ENCODE peak calls at places on chromosomes 11 and 22, in five cellular contexts. L, O, A, M and U are unnamed samples.

GRCh38 chr11:112884012-112884767 is 77.0 kb upstream of the NCAM1 start:
- DNase-seq in L (no peak), M (no peak), O (no peak), A (no peak), U (no peak)

GRCh38 chr22:30314918-30315317 is 11.8 kb downstream of the TBC1D10A start:
- DNase-seq in L (no peak), A (no peak), M (no peak), O (no peak), U (peak; percentile 61)

GRCh38 chr11:68276864-68277263 is 5.1 kb upstream of the C11orf24 start:
- DNase-seq in L (no peak), O (no peak), M (no peak), A (no peak), U (no peak)

GRCh38 chr11:120184946-120185677 is 25.7 kb upstream of the OAF start:
- DNase-seq in A (peak; percentile 73), M (no peak), L (no peak), O (no peak), U (no peak)

GRCh38 chr11:86291466-86292262 is 10.4 kb upstream of the HIKESHI start:
- DNase-seq in L (peak; percentile 41), O (no peak), M (no peak), A (no peak), U (no peak)

GRCh38 chr11:77047007-77047927 is 13.1 kb downstream of the B3GNT6 start:
- DNase-seq in A (peak; percentile 82), L (peak; percentile 92), O (peak; percentile 65), M (peak; percentile 73), U (peak; percentile 82)

GRCh38 chr11:28860898-28861297 is 752.7 kb downstream of the METTL15 start:
- DNase-seq in O (peak; percentile 28), M (no peak), A (no peak), L (no peak), U (no peak)

GRCh38 chr11:100687630-100688395 is 725 bp downstream of the ARHGAP42 start:
- DNase-seq in M (peak; percentile 35), O (no peak), L (no peak), A (peak; percentile 46), U (no peak)

GRCh38 chr11:95542868-95543551 is 246.6 kb downstream of the FAM76B start:
- DNase-seq in O (no peak), A (no peak), L (no peak), M (no peak), U (no peak)

DNA sequence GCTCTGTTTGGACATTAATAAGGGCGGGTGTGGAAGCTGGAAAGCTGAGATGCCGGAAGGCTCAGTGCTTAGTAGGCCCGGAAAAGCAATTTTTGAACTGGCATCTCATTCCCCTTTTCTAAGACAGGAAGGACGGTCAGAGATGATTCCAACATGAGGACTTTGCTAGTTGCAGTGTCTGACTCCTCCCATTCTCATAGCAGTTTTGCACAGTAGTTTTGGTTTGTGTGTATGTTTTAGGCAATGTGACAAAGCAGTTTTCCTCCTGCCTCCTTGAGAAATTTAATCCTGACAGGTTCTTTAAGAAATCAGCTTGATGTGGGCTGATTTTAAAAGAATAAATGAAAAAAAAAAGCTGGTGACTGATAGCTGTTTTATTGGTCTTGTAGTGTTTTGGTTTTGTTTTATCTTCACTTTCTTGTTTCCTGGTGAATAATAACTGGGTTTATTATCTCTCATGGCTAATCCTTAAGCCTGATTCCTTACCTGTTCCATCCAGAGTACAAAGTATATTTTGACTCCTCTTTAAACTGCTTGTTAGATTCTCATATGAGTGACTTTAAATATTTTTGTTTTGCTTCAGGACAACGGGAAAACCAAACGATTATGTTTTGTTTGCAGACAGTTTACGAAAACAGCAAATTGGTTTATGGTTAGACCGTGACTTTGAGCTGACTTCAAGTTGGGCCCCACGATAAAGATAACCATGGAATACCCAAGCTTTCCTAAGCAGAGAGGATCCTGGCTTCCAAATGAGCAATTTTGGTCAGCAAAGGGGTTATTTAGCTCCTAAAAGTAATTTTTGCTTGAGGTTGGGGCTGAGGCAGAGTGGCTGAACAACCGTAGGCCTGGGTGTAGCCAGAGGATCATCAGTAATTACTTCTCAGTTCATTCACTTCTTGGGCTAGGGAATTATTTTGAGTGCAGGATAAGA is 3.4 kb downstream of the PTPRJ start:
- DNase-seq in L (no peak), M (no peak), A (no peak), O (no peak), U (no peak)
- H3K4me3 ChIP-seq in L (peak overlapping the region; percentile 23), M (no peak overlapping the region), A (no peak overlapping the region), O (no peak overlapping the region), U (no peak overlapping the region)

GRCh38 chr22:41951898-41952474 is at the start of gene SMIM45:
- DNase-seq in O (no peak), L (no peak), M (no peak), A (no peak), U (no peak)
- H3K4me3 ChIP-seq in O (no peak within 1 kb of the TSS), L (no peak within 1 kb of the TSS), M (no peak within 1 kb of the TSS), A (no peak within 1 kb of the TSS), U (no peak within 1 kb of the TSS)

DNA sequence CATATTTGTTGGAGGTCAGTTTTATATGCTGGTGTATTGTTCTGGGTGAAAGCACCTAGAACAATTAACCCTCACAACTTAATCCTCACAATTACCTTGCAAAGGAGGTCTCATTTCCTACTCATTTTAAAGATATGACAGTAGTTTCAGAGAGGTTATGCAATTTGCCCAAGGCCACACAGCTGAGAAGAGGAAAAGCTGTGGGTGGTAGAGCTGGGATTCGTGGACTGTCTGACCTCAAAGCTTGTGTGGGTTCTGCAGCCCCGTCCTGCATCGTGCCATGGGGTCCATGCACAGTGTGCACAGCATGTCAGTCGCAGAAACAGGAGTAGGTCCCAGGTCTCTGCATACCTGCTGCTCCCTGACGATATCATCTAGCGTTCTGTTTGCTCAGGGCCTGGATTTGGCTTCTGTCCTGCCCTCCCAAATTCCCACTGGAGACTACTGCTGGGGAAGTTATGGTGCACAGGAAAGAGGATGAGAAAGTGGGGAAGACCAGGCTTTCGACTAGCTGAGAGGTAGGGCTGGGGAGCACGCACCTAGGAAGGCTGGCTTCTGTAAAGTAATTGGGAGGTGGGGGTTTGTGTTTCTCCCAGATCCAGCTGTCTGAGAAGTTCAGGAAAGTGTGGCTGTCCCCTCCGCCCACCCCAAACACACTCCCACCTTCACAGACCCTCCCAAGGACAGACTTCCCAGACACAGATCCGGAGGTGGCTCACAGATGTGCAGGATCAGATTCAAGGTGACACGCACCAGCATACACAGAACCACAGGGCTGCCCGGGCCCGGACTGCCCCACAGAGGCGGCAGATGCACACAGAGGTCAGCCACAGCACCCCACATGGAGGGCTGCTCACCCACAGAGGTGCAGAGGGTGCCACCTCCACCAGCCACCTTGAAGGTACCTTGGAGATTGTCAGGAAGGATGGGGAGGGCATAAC is 2.0 kb downstream of the BACE1 start:
- DNase-seq in A (no peak), M (no peak), O (no peak), L (no peak), U (no peak)
- H3K4me3 ChIP-seq in A (peak overlapping the region; percentile 95), M (no peak overlapping the region), O (peak overlapping the region; percentile 71), L (no peak overlapping the region), U (no peak overlapping the region)

DNA sequence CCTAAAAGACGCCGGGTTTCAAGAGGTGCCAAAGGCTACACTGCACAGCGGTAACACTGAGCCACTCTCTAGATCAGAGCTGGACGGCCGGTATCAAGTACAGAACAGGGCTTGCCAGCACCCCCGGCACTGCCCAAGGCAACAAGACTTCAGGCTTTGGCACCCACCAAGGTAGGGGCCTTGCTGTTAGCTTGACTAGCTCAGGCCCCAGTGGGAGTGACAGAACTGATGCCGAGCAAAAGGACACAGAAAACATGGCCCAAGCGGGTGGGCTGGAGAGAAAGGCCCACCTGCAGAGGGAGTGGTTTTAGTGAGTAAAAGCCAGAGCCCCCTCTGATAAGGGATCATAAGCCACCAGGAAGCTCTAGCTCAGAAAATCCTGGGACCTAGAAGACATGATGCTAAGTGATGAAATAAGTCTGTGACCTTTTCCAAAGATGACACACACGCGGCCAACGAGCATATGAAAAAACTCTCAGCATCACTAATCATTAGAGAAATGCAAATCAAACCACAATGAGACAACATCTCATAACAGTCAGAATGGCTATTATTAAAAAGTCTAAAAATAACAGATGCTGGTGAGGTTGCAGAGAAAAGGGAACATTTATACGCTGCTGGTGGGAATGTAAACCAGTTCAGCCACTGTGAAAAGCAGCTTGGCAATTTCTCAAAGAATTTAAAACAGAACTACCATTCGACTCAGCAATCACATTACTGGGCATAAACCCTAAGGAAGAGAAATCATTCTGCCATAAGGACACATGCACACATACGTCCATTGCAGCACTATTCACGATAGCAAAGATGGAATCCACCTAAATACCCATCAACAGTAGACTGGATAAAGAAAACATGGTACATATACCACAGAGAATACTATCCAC is 12.9 kb downstream of the EHD1 start:
- DNase-seq in L (no peak), M (no peak), O (peak; percentile 77), A (no peak), U (peak; percentile 80)
- H3K4me3 ChIP-seq in L (peak overlapping the region; percentile 45), M (no peak overlapping the region), O (no peak overlapping the region), A (peak overlapping the region; percentile 40), U (peak overlapping the region; percentile 28)

GRCh38 chr22:36864454-36865215 is 3.8 kb downstream of the NCF4 start:
- DNase-seq in O (no peak), L (no peak), M (no peak), A (no peak), U (no peak)

GRCh38 chr22:36870250-36870649 is 9.4 kb downstream of the NCF4 start:
- DNase-seq in A (no peak), O (no peak), M (peak; percentile 50), L (no peak), U (no peak)

GRCh38 chr22:36865346-36865745 is 4.5 kb downstream of the NCF4 start:
- DNase-seq in A (no peak), L (no peak), M (no peak), O (no peak), U (no peak)

GRCh38 chr22:36868546-36868945 is 7.7 kb downstream of the NCF4 start:
- DNase-seq in M (no peak), O (no peak), A (no peak), L (no peak), U (no peak)

GRCh38 chr22:36867695-36868094 is 6.9 kb downstream of the NCF4 start:
- DNase-seq in M (no peak), L (no peak), A (no peak), O (no peak), U (no peak)
- H3K4me3 ChIP-seq in M (no peak overlapping the region), L (no peak overlapping the region), A (no peak overlapping the region), O (no peak overlapping the region), U (no peak overlapping the region)

DNA sequence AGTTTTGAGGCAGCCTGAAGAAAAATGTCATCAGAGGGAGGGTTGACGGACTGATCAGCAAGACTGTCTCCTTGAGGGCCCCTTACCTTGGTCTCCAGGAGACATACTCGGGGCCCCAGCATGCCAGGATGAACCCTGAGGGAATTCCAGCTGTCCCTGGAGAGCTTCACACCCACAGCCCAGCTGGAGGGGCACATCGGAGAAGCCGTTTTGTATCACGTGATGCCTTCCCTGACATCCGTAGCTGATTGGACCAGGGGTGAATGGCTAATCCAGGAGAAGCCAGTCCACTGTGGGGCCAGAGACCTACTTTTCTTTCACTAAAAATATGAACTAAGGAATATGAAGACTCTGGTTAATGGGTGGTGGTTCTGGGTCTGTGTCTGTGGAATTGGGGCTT is 86.0 kb upstream of the TP53I11 start:
- DNase-seq in A (no peak), O (no peak), M (no peak), L (no peak), U (no peak)
- H3K4me3 ChIP-seq in A (no peak overlapping the region), O (no peak overlapping the region), M (no peak overlapping the region), L (no peak overlapping the region), U (no peak overlapping the region)

DNA sequence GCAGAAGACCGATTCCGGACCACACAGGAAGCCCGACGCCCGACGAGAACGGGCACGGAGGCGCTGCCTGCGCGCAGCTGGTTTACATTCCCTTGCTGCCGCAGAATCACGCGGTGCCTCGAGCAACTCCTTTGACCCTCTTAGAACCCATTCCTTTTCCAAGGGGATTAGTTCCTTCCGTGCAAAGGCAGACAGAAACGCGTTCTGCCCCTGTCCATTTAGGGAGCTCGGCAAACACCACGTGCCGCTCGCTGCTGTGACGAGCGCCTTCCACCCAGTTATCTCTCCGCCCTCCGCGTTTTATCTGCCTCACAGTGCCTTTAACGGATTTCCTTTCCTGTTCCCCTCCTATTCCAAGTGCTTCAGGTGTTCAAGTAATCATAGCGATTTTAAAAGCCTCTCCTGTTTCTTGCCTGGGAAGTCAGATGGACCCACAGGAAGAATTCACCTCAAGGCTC is 24.1 kb upstream of the MICAL3 start:
- DNase-seq in O (no peak), M (no peak), A (no peak), L (no peak), U (no peak)
- H3K4me3 ChIP-seq in O (peak overlapping the region; percentile 22), M (peak overlapping the region; percentile 40), A (no peak overlapping the region), L (no peak overlapping the region), U (no peak overlapping the region)